ENCODE peak calls at places on chromosomes 6 and 20, in ten cellular contexts. V is sigmoid colon, J is right lobe of liver, U is breast epithelium, K is MM.1S, S is lower lobe of right lung, Y is HCT116, W is PC-3, B is upper lobe of right lung, H is brain microvascular endothelial cell. E is an unnamed sample.

GRCh38 chr20:44961868-44962267 is 1.7 kb upstream of the TOMM34 start:
- DNase-seq in V (no peak), J (no peak), U (no peak), K (no peak), S (no peak), Y (no peak), W (peak; percentile 68), B (no peak), H (peak; percentile 58), E (peak; percentile 16)

GRCh38 chr6:44699851-44700250 is 312.3 kb downstream of the CDC5L start:
- DNase-seq in V (no peak), J (no peak), U (no peak), K (no peak), S (no peak), Y (no peak), W (no peak), B (no peak), H (no peak), E (no peak)

GRCh38 chr20:54062812-54063280 is 7.5 kb downstream of the BCAS1 start:
- DNase-seq in V (no peak), J (no peak), U (no peak), K (peak; percentile 67), S (no peak), Y (peak; percentile 42), W (peak; percentile 79), B (no peak), H (peak; percentile 8), E (no peak)

GRCh38 chr6:67221226-67221625 is 1413.9 kb upstream of the ADGRB3 start:
- DNase-seq in V (no peak), J (no peak), U (no peak), K (no peak), S (no peak), Y (no peak), W (peak; percentile 9), B (no peak), H (no peak), E (no peak)

GRCh38 chr6:118602300-118602699 is 49.1 kb downstream of the CEP85L start:
- DNase-seq in V (no peak), J (no peak), U (no peak), K (no peak), S (no peak), Y (no peak), W (no peak), B (no peak), H (no peak), E (no peak)

GRCh38 chr6:131909408-131910218 is 41.6 kb downstream of the CCN2 start:
- DNase-seq in V (peak; percentile 72), J (no peak), U (peak; percentile 58), K (peak; percentile 84), S (no peak), Y (peak; percentile 57), W (peak; percentile 87), B (no peak), H (peak; percentile 80), E (no peak)

GRCh38 chr20:37160683-37161082 is 18.4 kb upstream of the RPN2 start:
- DNase-seq in V (no peak), J (no peak), U (no peak), K (no peak), S (no peak), Y (no peak), W (no peak), B (no peak), H (no peak), E (no peak)

GRCh38 chr6:159677226-159677901 is 15.7 kb downstream of the SOD2 start:
- DNase-seq in V (no peak), J (no peak), U (no peak), K (no peak), S (no peak), Y (no peak), W (no peak), B (no peak), H (no peak), E (no peak)

DNA sequence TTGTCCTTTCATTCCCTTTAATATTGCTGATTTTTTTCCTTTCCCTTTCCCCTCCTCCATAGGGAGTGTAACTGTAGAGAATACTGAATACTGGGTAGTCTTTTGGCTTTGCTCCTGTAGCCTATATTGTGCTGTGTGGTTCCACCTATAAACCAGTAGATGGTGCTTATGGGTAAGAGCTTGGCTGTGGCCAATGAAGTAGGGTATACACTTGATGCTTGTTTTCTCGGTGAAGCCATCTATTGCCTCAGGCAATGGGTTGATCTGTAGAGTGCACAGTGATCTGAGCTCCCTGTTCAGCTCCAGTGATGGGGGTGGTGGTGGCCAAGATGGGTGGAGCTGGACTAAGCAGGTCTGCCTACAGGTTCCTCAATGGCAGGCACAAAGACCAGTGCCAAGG is 203.3 kb upstream of the IMPG1 start:
- DNase-seq in V (no peak), J (no peak), U (no peak), K (peak; percentile 38), S (no peak), Y (no peak), W (peak; percentile 1), B (no peak), H (no peak), E (no peak)
- TF ChIP-seq CTCF in V (no peak), J (no peak), U (no peak), K (peak; percentile 51), S (no peak), Y (peak; percentile 48), W (no peak), B (no peak), H (no peak), E (no peak)

GRCh38 chr20:32207211-32207625 is 325 bp downstream of the PLAGL2 start:
- DNase-seq in V (no peak), J (no peak), U (no peak), K (no peak), S (no peak), Y (no peak), W (no peak), B (no peak), H (no peak), E (no peak)

GRCh38 chr20:32210206-32210605 is 2.5 kb downstream of the POFUT1 start:
- DNase-seq in V (no peak), J (no peak), U (no peak), K (no peak), S (no peak), Y (no peak), W (no peak), B (no peak), H (no peak), E (no peak)

GRCh38 chr20:32207626-32208498 is at the start of the genes PLAGL2 and POFUT1:
- DNase-seq in V (peak; percentile 91), J (peak; percentile 93), U (peak; percentile 83), K (peak; percentile 87), S (peak; percentile 94), Y (peak; percentile 61), W (peak; percentile 92), B (peak; percentile 96), H (peak; percentile 65), E (no peak)

GRCh38 chr20:32206383-32207210 is 946 bp downstream of the PLAGL2 start:
- DNase-seq in V (no peak), J (no peak), U (no peak), K (no peak), S (no peak), Y (no peak), W (no peak), B (no peak), H (no peak), E (no peak)

DNA sequence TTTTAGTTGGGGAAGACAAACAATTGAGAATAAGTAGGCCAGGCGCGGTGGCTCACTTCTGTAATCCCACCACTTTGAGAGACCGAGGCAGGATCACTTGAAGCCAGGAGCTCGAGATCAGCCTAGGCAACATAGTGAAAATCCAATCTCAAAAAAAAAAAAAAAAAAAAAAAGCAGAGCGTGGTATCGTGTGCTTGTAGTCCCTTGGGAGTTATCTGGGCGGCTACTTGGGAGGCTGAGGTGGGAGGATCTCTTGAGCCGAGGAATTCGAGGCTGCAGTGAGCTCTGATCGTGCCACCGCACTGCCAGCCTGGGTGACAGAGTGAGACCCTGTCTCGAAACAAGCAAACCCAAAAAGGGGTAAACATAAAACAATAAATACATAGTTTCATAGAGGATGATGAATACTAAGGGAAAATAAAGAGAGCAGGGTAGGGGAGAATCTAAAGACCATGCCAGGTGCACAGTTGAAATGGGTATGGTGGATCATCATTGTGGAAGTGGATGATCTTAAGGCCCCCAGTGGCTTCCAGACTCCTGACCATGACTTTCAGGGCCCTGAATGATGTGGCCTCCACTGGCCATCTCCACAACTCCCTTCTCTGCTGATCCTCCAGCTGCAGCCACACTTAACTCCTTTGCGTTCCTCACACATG is 947 bp downstream of the POFUT1 start:
- DNase-seq in V (no peak), J (no peak), U (no peak), K (no peak), S (no peak), Y (no peak), W (no peak), B (no peak), H (no peak), E (no peak)
- H3K36me3 ChIP-seq in V (peaks cover 34% of the 10 kb centered on the region), J (no peaks in the 10 kb centered on the region), U (no peaks in the 10 kb centered on the region), K (no peaks in the 10 kb centered on the region), S (peaks cover 28% of the 10 kb centered on the region), Y (peaks cover 26% of the 10 kb centered on the region), W (peaks cover 9% of the 10 kb centered on the region), B (peaks cover 17% of the 10 kb centered on the region), H (peaks cover 6% of the 10 kb centered on the region), E (peaks cover 3% of the 10 kb centered on the region)

GRCh38 chr20:19492116-19492515 is 265.9 kb upstream of the RIN2 start:
- DNase-seq in V (no peak), J (no peak), U (no peak), K (no peak), S (no peak), Y (no peak), W (peak; percentile 7), B (no peak), H (no peak), E (no peak)

GRCh38 chr20:19491241-19491640 is 266.8 kb upstream of the RIN2 start:
- DNase-seq in V (no peak), J (no peak), U (no peak), K (no peak), S (no peak), Y (no peak), W (no peak), B (no peak), H (no peak), E (no peak)

GRCh38 chr20:19495905-19496703 is 262.0 kb upstream of the RIN2 start:
- DNase-seq in V (no peak), J (no peak), U (no peak), K (no peak), S (no peak), Y (no peak), W (no peak), B (no peak), H (no peak), E (no peak)

GRCh38 chr20:19493794-19494495 is 264.1 kb upstream of the RIN2 start:
- DNase-seq in V (no peak), J (no peak), U (no peak), K (no peak), S (no peak), Y (no peak), W (no peak), B (no peak), H (no peak), E (no peak)

GRCh38 chr20:19492937-19493336 is 265.1 kb upstream of the RIN2 start:
- DNase-seq in V (no peak), J (no peak), U (no peak), K (no peak), S (no peak), Y (no peak), W (no peak), B (no peak), H (no peak), E (no peak)
- H3K4me3 ChIP-seq in V (no peak overlapping the region), J (no peak overlapping the region), U (no peak overlapping the region), K (no peak overlapping the region), S (no peak overlapping the region), Y (no peak overlapping the region), W (no peak overlapping the region), B (no peak overlapping the region), H (no peak overlapping the region), E (no peak overlapping the region)

DNA sequence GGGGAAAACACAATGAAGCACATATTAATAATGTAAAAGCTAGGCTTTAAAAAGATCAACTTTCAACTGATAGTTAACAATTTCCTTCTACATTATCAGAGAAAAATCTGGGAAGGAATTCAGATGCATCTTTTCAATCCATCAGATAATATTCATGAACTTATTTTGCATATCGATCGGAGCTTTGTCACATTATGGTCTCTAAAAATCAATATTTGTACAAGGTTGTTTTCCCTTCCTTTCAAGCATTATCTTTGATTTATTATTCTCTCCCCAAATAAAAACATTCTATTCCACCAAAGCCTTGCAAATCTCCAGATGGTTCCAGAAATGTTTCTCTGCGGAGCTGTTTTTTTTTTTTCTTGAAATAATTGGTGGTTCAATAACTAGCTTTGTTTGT is 101.9 kb downstream of the GPR63 start:
- DNase-seq in V (no peak), J (no peak), U (no peak), K (no peak), S (no peak), Y (no peak), W (no peak), B (no peak), H (no peak), E (no peak)
- TF ChIP-seq CTCF in V (no peak), J (no peak), U (no peak), K (no peak), S (no peak), Y (no peak), W (no peak), B (no peak), H (no peak), E (no peak)

E was measured in kidney epithelial cell.